ENCODE peak calls at places on chromosomes 2 and 18, in eight cellular contexts. X is type B pancreatic cell, S is nephron progenitor cell, K is AG09319, H is fibroblast of lung, J is GM23338, Z is lung, R is WTC11. V is an unnamed sample.

GRCh38 chr2:26245810-26246209 is 1.1 kb downstream of the HADHB start:
- DNase-seq in S (no peak), H (peak; percentile 20), Z (no peak), R (no peak), X (no peak), J (no peak), K (no peak), V (peak; percentile 55)

GRCh38 chr2:109660046-109660860 is 46.1 kb downstream of the SOWAHC start:
- DNase-seq in H (no peak), X (no peak), K (no peak), Z (no peak), R (no peak), J (no peak), S (no peak), V (no peak)

GRCh38 chr2:191983186-191983585 is 136.3 kb upstream of the CAVIN2 start:
- DNase-seq in J (no peak), S (no peak), H (no peak), X (no peak), K (no peak), R (no peak), Z (no peak), V (no peak)

GRCh38 chr18:56748698-56749268 is 97.6 kb downstream of the WDR7 start:
- DNase-seq in X (no peak), R (no peak), Z (no peak), H (peak; percentile 66), J (peak; percentile 64), K (peak; percentile 18), S (peak; percentile 13), V (peak; percentile 25)

GRCh38 chr18:31040982-31041345 is 1.6 kb downstream of the DSC3 start:
- DNase-seq in H (peak; percentile 20), S (peak; percentile 36), Z (no peak), X (no peak), J (peak; percentile 62), R (peak; percentile 28), K (no peak), V (no peak)

GRCh38 chr2:128278979-128279378 is 39.7 kb downstream of the HS6ST1 start:
- DNase-seq in R (peak; percentile 9), Z (no peak), S (no peak), H (no peak), J (no peak), X (no peak), K (no peak), V (no peak)

GRCh38 chr2:120716641-120717585 is 18.8 kb upstream of the GLI2 start:
- DNase-seq in X (no peak), R (no peak), Z (no peak), H (no peak), S (no peak), J (no peak), K (no peak), V (no peak)

GRCh38 chr18:8951491-8951890 is 151.0 kb upstream of the NDUFV2 start:
- DNase-seq in H (no peak), X (no peak), J (no peak), K (no peak), R (no peak), S (no peak), Z (no peak), V (no peak)

GRCh38 chr2:3263487-3263886 is 114.1 kb downstream of the EIPR1 start:
- DNase-seq in J (no peak), K (no peak), R (no peak), Z (no peak), X (no peak), H (no peak), S (no peak), V (no peak)

GRCh38 chr2:190881480-190882326 is 1.1 kb downstream of the GLS start:
- DNase-seq in R (peak; percentile 54), X (peak; percentile 74), K (no peak), Z (peak; percentile 77), H (peak; percentile 81), J (peak; percentile 84), S (peak; percentile 68), V (peak; percentile 48)

GRCh38 chr2:104443137-104443536 is 410.8 kb upstream of the POU3F3 start:
- DNase-seq in Z (no peak), S (no peak), R (no peak), K (no peak), H (no peak), X (no peak), J (no peak), V (no peak)

GRCh38 chr2:4585057-4585635 is 881.8 kb downstream of the DCDC2C start:
- DNase-seq in X (no peak), J (no peak), Z (no peak), H (no peak), K (no peak), S (no peak), R (no peak), V (no peak)

GRCh38 chr18:41763361-41763760 is 191.7 kb upstream of the PIK3C3 start:
- DNase-seq in H (no peak), S (no peak), X (no peak), Z (no peak), K (no peak), J (no peak), R (no peak), V (no peak)

GRCh38 chr2:176565641-176566323 is 296.5 kb downstream of the MTX2 start:
- DNase-seq in R (no peak), J (peak; percentile 16), K (no peak), Z (no peak), H (peak; percentile 9), S (peak; percentile 30), X (no peak), V (no peak)

GRCh38 chr2:28507806-28508764 is 12.2 kb downstream of the PLB1 start:
- DNase-seq in H (no peak), K (no peak), S (no peak), R (no peak), Z (no peak), J (no peak), X (no peak), V (no peak)

GRCh38 chr2:9373047-9373446 is 50.3 kb downstream of the ITGB1BP1 start:
- DNase-seq in H (no peak), K (no peak), Z (no peak), S (no peak), J (no peak), X (no peak), R (no peak), V (no peak)

GRCh38 chr2:179417436-179417949 is 152.9 kb upstream of the SESTD1 start:
- DNase-seq in H (no peak), K (no peak), J (no peak), X (no peak), S (no peak), R (no peak), Z (no peak), V (no peak)

GRCh38 chr18:2569338-2570207 is 1.7 kb downstream of the METTL4 start:
- DNase-seq in X (no peak), Z (no peak), R (no peak), K (no peak), H (no peak), S (no peak), J (no peak), V (no peak)

GRCh38 chr2:152573168-152573567 is 144.1 kb downstream of the PRPF40A start:
- DNase-seq in R (no peak), H (peak; percentile 48), X (no peak), J (no peak), S (no peak), K (no peak), Z (no peak), V (peak; percentile 52)

GRCh38 chr2:232484628-232485332 is 2.9 kb downstream of the ECEL1 start:
- DNase-seq in X (no peak), R (no peak), Z (no peak), J (no peak), H (no peak), S (no peak), K (no peak), V (no peak)

GRCh38 chr18:68721681-68722583 is 7.0 kb upstream of the TMX3 start:
- DNase-seq in X (no peak), J (no peak), H (peak; percentile 34), R (no peak), Z (no peak), S (no peak), K (no peak), V (peak; percentile 34)

DNA sequence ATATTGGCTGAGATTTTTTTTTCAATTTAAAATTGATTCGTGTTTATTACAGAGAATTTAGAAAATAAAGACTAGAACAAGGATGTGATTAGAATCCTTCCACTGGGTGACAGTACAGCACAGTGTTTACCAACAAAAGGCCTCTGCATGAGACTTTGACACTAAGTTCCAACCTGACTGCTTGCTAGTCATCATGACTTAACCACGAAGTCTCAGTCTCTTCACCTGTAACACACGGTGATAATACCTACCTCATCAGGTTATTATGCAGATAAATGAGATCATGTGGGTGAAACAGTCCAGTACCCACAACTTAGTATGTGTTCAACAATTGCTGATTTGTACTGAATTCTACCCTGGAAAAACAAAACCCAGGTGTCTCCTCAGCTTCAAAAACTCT is 151.2 kb downstream of the STK39 start:
- DNase-seq in K (no peak), X (no peak), S (no peak), Z (no peak), R (no peak), H (no peak), J (no peak), V (no peak)
- TF ChIP-seq CTCF in K (no peak), X (no peak), S (no peak), Z (no peak), R (no peak), H (no peak), J (no peak), V (no peak)

DNA sequence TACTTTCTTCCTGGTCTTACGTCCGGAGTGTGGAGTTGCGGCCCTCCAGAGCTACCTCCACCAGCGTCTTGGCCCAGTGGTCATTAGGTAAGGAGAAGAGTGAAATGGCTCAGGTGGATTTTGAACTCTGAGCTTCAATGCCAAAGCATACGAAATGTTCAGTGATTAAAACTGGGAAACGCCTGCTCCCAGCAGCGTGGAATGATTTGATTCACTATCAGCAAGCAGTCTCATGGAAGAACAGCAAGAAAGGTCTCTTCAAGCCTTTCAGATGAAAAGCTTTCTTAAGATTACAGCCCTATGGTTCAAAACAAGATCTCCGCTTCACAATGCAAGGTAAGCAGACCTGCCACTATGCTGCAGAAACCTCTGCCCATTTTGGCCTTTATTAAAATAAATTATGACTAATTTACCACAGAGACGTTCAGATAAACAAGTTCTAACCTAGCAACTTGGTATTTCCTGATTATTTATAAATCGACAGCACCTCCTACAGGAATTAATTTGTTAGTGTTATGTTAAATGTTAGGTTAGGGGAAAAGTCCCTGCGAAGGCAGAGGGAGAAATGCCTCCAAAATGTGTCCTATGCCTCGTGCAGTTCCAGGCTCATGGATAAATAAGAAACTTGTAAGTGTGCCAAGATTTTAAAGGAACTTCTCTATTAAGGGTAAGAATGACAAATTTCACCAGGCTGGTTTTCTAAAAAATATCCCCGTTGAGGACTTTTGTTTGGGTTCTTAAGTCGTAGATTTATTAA is 10.1 kb downstream of the SP9 start:
- DNase-seq in S (peak; percentile 14), Z (no peak), R (no peak), K (no peak), H (peak; percentile 63), J (peak; percentile 75), X (no peak), V (no peak)
- TF ChIP-seq CTCF in S (peak; percentile 50), Z (no peak), R (no peak), K (peak; percentile 32), H (peak; percentile 32), J (peak; percentile 77), X (peak; percentile 78), V (peak; percentile 37)

GRCh38 chr2:239379641-239380170 is 21.1 kb downstream of the HDAC4 start:
- DNase-seq in J (peak; percentile 41), Z (no peak), S (no peak), H (no peak), R (peak; percentile 45), K (no peak), X (no peak), V (no peak)
- TF ChIP-seq CTCF in J (peak; percentile 49), Z (no peak), S (no peak), H (no peak), R (no peak), K (no peak), X (no peak), V (no peak)

GRCh38 chr2:75574106-75574505 is 13.4 kb upstream of the EVA1A start:
- DNase-seq in J (no peak), Z (no peak), R (no peak), X (no peak), H (no peak), K (no peak), S (no peak), V (no peak)
- TF ChIP-seq CTCF in J (no peak), Z (no peak), R (no peak), X (no peak), H (no peak), K (peak; percentile 31), S (no peak), V (no peak)